ENCODE peak calls at places on chromosome 1, in ten cellular contexts. One of them, this sample, is unnamed.

GRCh38 chr1:199176713-199177112 is 537.9 kb downstream of the PTPRC start:
- DNase-seq in stimulated activated CD8-positive, alpha-beta memory T cell treated with anti-CD3 and anti-CD28 coated beads, Interleukin-12 subunit alpha, Interleukin-12 subunit beta, amount 100 ng/mL, for 4 hours: no peak
- DNase-seq in nephron progenitor cell: no peak
- DNase-seq in T-helper 2 cell: no peak
- DNase-seq in central memory CD8-positive, alpha-beta T cell: no peak
- DNase-seq in KG1: no peak
- DNase-seq in naive thymus-derived CD4-positive, alpha-beta T cell: no peak
- DNase-seq in transverse colon: no peak
- DNase-seq in NCI-H187 treated with DMSO at 0.1 percent for 48 hours: no peak
- DNase-seq in iPS-NIHi11: no peak
- DNase-seq in this sample: no peak

GRCh38 chr1:62391369-62391971 is 45.4 kb upstream of the USP1 start:
- DNase-seq in transverse colon: peak
- DNase-seq in naive thymus-derived CD4-positive, alpha-beta T cell: no peak
- DNase-seq in stimulated activated CD8-positive, alpha-beta memory T cell treated with anti-CD3 and anti-CD28 coated beads, Interleukin-12 subunit alpha, Interleukin-12 subunit beta, amount 100 ng/mL, for 4 hours: no peak
- DNase-seq in KG1: peak
- DNase-seq in nephron progenitor cell: peak
- DNase-seq in T-helper 2 cell: no peak
- DNase-seq in NCI-H187 treated with DMSO at 0.1 percent for 48 hours: no peak
- DNase-seq in central memory CD8-positive, alpha-beta T cell: no peak
- DNase-seq in iPS-NIHi11: peak
- DNase-seq in this sample: no peak

GRCh38 chr1:224769987-224770693 is 154.0 kb downstream of the CNIH3 start:
- DNase-seq in stimulated activated CD8-positive, alpha-beta memory T cell treated with anti-CD3 and anti-CD28 coated beads, Interleukin-12 subunit alpha, Interleukin-12 subunit beta, amount 100 ng/mL, for 4 hours: no peak
- DNase-seq in naive thymus-derived CD4-positive, alpha-beta T cell: no peak
- DNase-seq in central memory CD8-positive, alpha-beta T cell: no peak
- DNase-seq in KG1: no peak
- DNase-seq in iPS-NIHi11: no peak
- DNase-seq in transverse colon: no peak
- DNase-seq in T-helper 2 cell: no peak
- DNase-seq in nephron progenitor cell: no peak
- DNase-seq in NCI-H187 treated with DMSO at 0.1 percent for 48 hours: no peak
- DNase-seq in this sample: no peak

GRCh38 chr1:101902199-101902598 is 94.5 kb downstream of the OLFM3 start:
- DNase-seq in nephron progenitor cell: no peak
- DNase-seq in stimulated activated CD8-positive, alpha-beta memory T cell treated with anti-CD3 and anti-CD28 coated beads, Interleukin-12 subunit alpha, Interleukin-12 subunit beta, amount 100 ng/mL, for 4 hours: no peak
- DNase-seq in T-helper 2 cell: no peak
- DNase-seq in NCI-H187 treated with DMSO at 0.1 percent for 48 hours: no peak
- DNase-seq in KG1: no peak
- DNase-seq in central memory CD8-positive, alpha-beta T cell: no peak
- DNase-seq in transverse colon: no peak
- DNase-seq in naive thymus-derived CD4-positive, alpha-beta T cell: no peak
- DNase-seq in iPS-NIHi11: no peak
- DNase-seq in this sample: no peak

GRCh38 chr1:209641216-209642181 is 10.7 kb downstream of the LAMB3 start:
- DNase-seq in transverse colon: peak
- DNase-seq in naive thymus-derived CD4-positive, alpha-beta T cell: no peak
- DNase-seq in nephron progenitor cell: no peak
- DNase-seq in T-helper 2 cell: no peak
- DNase-seq in KG1: no peak
- DNase-seq in iPS-NIHi11: no peak
- DNase-seq in stimulated activated CD8-positive, alpha-beta memory T cell treated with anti-CD3 and anti-CD28 coated beads, Interleukin-12 subunit alpha, Interleukin-12 subunit beta, amount 100 ng/mL, for 4 hours: no peak
- DNase-seq in central memory CD8-positive, alpha-beta T cell: no peak
- DNase-seq in NCI-H187 treated with DMSO at 0.1 percent for 48 hours: no peak
- DNase-seq in this sample: no peak

GRCh38 chr1:111563619-111564018 is 56.0 kb upstream of the RAP1A start:
- DNase-seq in stimulated activated CD8-positive, alpha-beta memory T cell treated with anti-CD3 and anti-CD28 coated beads, Interleukin-12 subunit alpha, Interleukin-12 subunit beta, amount 100 ng/mL, for 4 hours: no peak
- DNase-seq in KG1: no peak
- DNase-seq in iPS-NIHi11: no peak
- DNase-seq in nephron progenitor cell: no peak
- DNase-seq in T-helper 2 cell: no peak
- DNase-seq in transverse colon: no peak
- DNase-seq in NCI-H187 treated with DMSO at 0.1 percent for 48 hours: no peak
- DNase-seq in naive thymus-derived CD4-positive, alpha-beta T cell: no peak
- DNase-seq in central memory CD8-positive, alpha-beta T cell: no peak
- DNase-seq in this sample: no peak

GRCh38 chr1:221712776-221713431 is 29.0 kb downstream of the DUSP10 start:
- DNase-seq in nephron progenitor cell: no peak
- DNase-seq in central memory CD8-positive, alpha-beta T cell: peak
- DNase-seq in transverse colon: peak
- DNase-seq in T-helper 2 cell: peak
- DNase-seq in KG1: peak
- DNase-seq in naive thymus-derived CD4-positive, alpha-beta T cell: peak
- DNase-seq in iPS-NIHi11: no peak
- DNase-seq in NCI-H187 treated with DMSO at 0.1 percent for 48 hours: no peak
- DNase-seq in stimulated activated CD8-positive, alpha-beta memory T cell treated with anti-CD3 and anti-CD28 coated beads, Interleukin-12 subunit alpha, Interleukin-12 subunit beta, amount 100 ng/mL, for 4 hours: peak
- DNase-seq in this sample: no peak

GRCh38 chr1:240341365-240342250 is 249.9 kb downstream of the FMN2 start:
- DNase-seq in stimulated activated CD8-positive, alpha-beta memory T cell treated with anti-CD3 and anti-CD28 coated beads, Interleukin-12 subunit alpha, Interleukin-12 subunit beta, amount 100 ng/mL, for 4 hours: no peak
- DNase-seq in nephron progenitor cell: no peak
- DNase-seq in central memory CD8-positive, alpha-beta T cell: no peak
- DNase-seq in NCI-H187 treated with DMSO at 0.1 percent for 48 hours: no peak
- DNase-seq in T-helper 2 cell: no peak
- DNase-seq in KG1: no peak
- DNase-seq in iPS-NIHi11: no peak
- DNase-seq in transverse colon: no peak
- DNase-seq in naive thymus-derived CD4-positive, alpha-beta T cell: no peak
- DNase-seq in this sample: no peak

GRCh38 chr1:195714248-195714647 is 894.0 kb downstream of the KCNT2 start:
- DNase-seq in central memory CD8-positive, alpha-beta T cell: no peak
- DNase-seq in stimulated activated CD8-positive, alpha-beta memory T cell treated with anti-CD3 and anti-CD28 coated beads, Interleukin-12 subunit alpha, Interleukin-12 subunit beta, amount 100 ng/mL, for 4 hours: no peak
- DNase-seq in transverse colon: no peak
- DNase-seq in T-helper 2 cell: no peak
- DNase-seq in nephron progenitor cell: no peak
- DNase-seq in iPS-NIHi11: no peak
- DNase-seq in naive thymus-derived CD4-positive, alpha-beta T cell: no peak
- DNase-seq in NCI-H187 treated with DMSO at 0.1 percent for 48 hours: no peak
- DNase-seq in KG1: no peak
- DNase-seq in this sample: peak

GRCh38 chr1:234871710-234872262 is 256.9 kb downstream of the TOMM20 start:
- DNase-seq in transverse colon: no peak
- DNase-seq in central memory CD8-positive, alpha-beta T cell: no peak
- DNase-seq in iPS-NIHi11: no peak
- DNase-seq in stimulated activated CD8-positive, alpha-beta memory T cell treated with anti-CD3 and anti-CD28 coated beads, Interleukin-12 subunit alpha, Interleukin-12 subunit beta, amount 100 ng/mL, for 4 hours: no peak
- DNase-seq in T-helper 2 cell: no peak
- DNase-seq in naive thymus-derived CD4-positive, alpha-beta T cell: no peak
- DNase-seq in NCI-H187 treated with DMSO at 0.1 percent for 48 hours: no peak
- DNase-seq in nephron progenitor cell: no peak
- DNase-seq in KG1: no peak
- DNase-seq in this sample: no peak

GRCh38 chr1:55380313-55380970 is 165.3 kb upstream of the USP24 start:
- DNase-seq in central memory CD8-positive, alpha-beta T cell: no peak
- DNase-seq in iPS-NIHi11: no peak
- DNase-seq in NCI-H187 treated with DMSO at 0.1 percent for 48 hours: no peak
- DNase-seq in naive thymus-derived CD4-positive, alpha-beta T cell: no peak
- DNase-seq in stimulated activated CD8-positive, alpha-beta memory T cell treated with anti-CD3 and anti-CD28 coated beads, Interleukin-12 subunit alpha, Interleukin-12 subunit beta, amount 100 ng/mL, for 4 hours: no peak
- DNase-seq in transverse colon: peak
- DNase-seq in T-helper 2 cell: no peak
- DNase-seq in KG1: no peak
- DNase-seq in nephron progenitor cell: no peak
- DNase-seq in this sample: no peak